ENCODE peak calls at places on chromosomes 13 and 19, in eight cellular contexts. Y is colonic mucosa; Q is T follicular helper cell; I is NCI-H187; Z is activated CD4-positive, alpha-beta T cell treated with anti-CD3 and anti-CD28 coated beads, Interleukin-2, amount 10 ng/mL, durations not matched to agents 7 days and 5 days; M is stimulated activated CD4-positive, alpha-beta T cell treated with anti-CD3 and anti-CD28 coated beads, Interleukin-4, amount 100 ng/mL, for 1 hour; V is A172; L is stimulated activated naive CD4-positive, alpha-beta T cell. C is an unnamed sample.

GRCh38 chr19:30666301-30666803 is 294.2 kb downstream of the ZNF536 start:
- DNase-seq in L (peak; percentile 6), Q (no peak), M (peak; percentile 46), I (no peak), V (peak; percentile 18), Z (peak; percentile 45), Y (peak; percentile 41), C (no peak)

GRCh38 chr13:79533781-79534400 is 52.9 kb downstream of the NDFIP2 start:
- DNase-seq in Q (no peak), Z (no peak), I (no peak), Y (no peak), V (peak; percentile 2), L (no peak), M (no peak), C (no peak)

GRCh38 chr19:45424191-45425058 is 708 bp upstream of the ERCC1 start:
- DNase-seq in I (no peak), Q (no peak), M (peak; percentile 33), L (no peak), Y (peak; percentile 70), V (peak; percentile 95), Z (peak; percentile 25), C (peak; percentile 93)

GRCh38 chr13:107138468-107138867 is 570.5 kb upstream of the ARGLU1 start:
- DNase-seq in L (no peak), Y (no peak), Z (no peak), Q (no peak), V (no peak), M (no peak), I (no peak), C (no peak)

GRCh38 chr19:18496980-18497256 is 25.0 kb downstream of the ELL start:
- DNase-seq in V (no peak), M (no peak), Y (no peak), Z (no peak), L (no peak), I (no peak), Q (no peak), C (peak; percentile 83)

GRCh38 chr13:28545583-28546333 is 50.8 kb upstream of the FLT1 start:
- DNase-seq in Z (no peak), V (no peak), L (no peak), Q (no peak), I (no peak), M (no peak), Y (peak; percentile 47), C (no peak)

GRCh38 chr13:113625965-113626661 is 31.9 kb downstream of the ATP4B start:
- DNase-seq in L (no peak), Z (no peak), I (no peak), M (no peak), Q (no peak), Y (no peak), V (peak; percentile 54), C (no peak)

GRCh38 chr19:55603581-55604292 is 1.7 kb upstream of the ZNF865 start:
- DNase-seq in L (no peak), Z (no peak), Q (no peak), M (no peak), V (no peak), Y (peak; percentile 60), I (no peak), C (no peak)

GRCh38 chr19:54792814-54793213 is 10.6 kb upstream of the KIR2DL4 start:
- DNase-seq in Y (no peak), Z (no peak), M (no peak), Q (no peak), I (no peak), L (no peak), V (no peak), C (no peak)

GRCh38 chr13:28045861-28046260 is 54.5 kb downstream of the FLT3 start:
- DNase-seq in M (no peak), V (no peak), Y (no peak), Q (no peak), L (no peak), Z (no peak), I (no peak), C (no peak)

GRCh38 chr19:6654347-6655310 is 15.3 kb downstream of the TNFSF14 start:
- DNase-seq in I (no peak), Y (no peak), Z (peak; percentile 66), M (peak; percentile 63), V (no peak), Q (no peak), L (no peak), C (no peak)

GRCh38 chr13:87058786-87059329 is 612.3 kb upstream of the SLITRK5 start:
- DNase-seq in L (no peak), Y (no peak), Z (no peak), V (no peak), M (no peak), I (no peak), Q (no peak), C (no peak)

GRCh38 chr19:48890551-48890950 is 8.0 kb downstream of the TULP2 start:
- DNase-seq in Z (no peak), I (no peak), L (no peak), M (no peak), Q (no peak), V (no peak), Y (no peak), C (no peak)

GRCh38 chr13:23966691-23967615 is 69.7 kb upstream of the C1QTNF9B start:
- DNase-seq in Z (peak; percentile 51), L (no peak), Y (no peak), Q (no peak), V (no peak), I (no peak), M (no peak), C (no peak)

GRCh38 chr19:43651758-43652545 is 12.3 kb upstream of the CADM4 start:
- DNase-seq in Q (no peak), V (peak; percentile 71), L (no peak), M (peak; percentile 34), Y (peak; percentile 61), I (no peak), Z (peak; percentile 55), C (peak; percentile 65)

GRCh38 chr19:16095071-16095571 is 16.6 kb upstream of the RAB8A start:
- DNase-seq in L (no peak), M (no peak), I (no peak), Y (no peak), V (no peak), Q (no peak), Z (no peak), C (no peak)

GRCh38 chr13:24627090-24627714 is 53.0 kb upstream of the ATP12A start:
- DNase-seq in Q (no peak), V (no peak), L (no peak), Z (peak; percentile 1), I (no peak), M (no peak), Y (peak; percentile 72), C (no peak)

GRCh38 chr13:74229242-74229641 is 95.0 kb upstream of the KLF12 start:
- DNase-seq in L (no peak), Z (no peak), I (no peak), M (no peak), Q (no peak), Y (no peak), V (no peak), C (no peak)

GRCh38 chr13:25494708-25495411 is 123.1 kb downstream of the ATP8A2 start:
- DNase-seq in L (no peak), Q (no peak), I (peak; percentile 46), Z (no peak), M (no peak), V (no peak), Y (no peak), C (no peak)

GRCh38 chr19:588093-588742 is 1.5 kb upstream of the HCN2 start:
- DNase-seq in V (peak; percentile 88), M (peak; percentile 71), Y (peak; percentile 67), Q (peak; percentile 52), L (peak; percentile 32), Z (peak; percentile 71), I (peak; percentile 40), C (peak; percentile 44)

GRCh38 chr13:78382946-78383542 is 220.3 kb downstream of the POU4F1 start:
- DNase-seq in L (no peak), Z (no peak), V (no peak), Y (no peak), M (no peak), I (no peak), Q (no peak), C (no peak)

C was measured in renal cortical epithelial cell.